ENCODE peak calls at places on chromosomes 12 and 14, in five cellular contexts. One of them, this sample, is unnamed.

GRCh38 chr12:54937929-54938328 is 46.6 kb downstream of the TESPA1 start:
- DNase-seq in PC-3: no peak
- DNase-seq in lower leg skin: no peak
- DNase-seq in AG09309: no peak
- DNase-seq in EH: no peak
- DNase-seq in this sample: no peak

GRCh38 chr14:99039316-99040041 is 232.5 kb downstream of the BCL11B start:
- DNase-seq in PC-3: no peak
- DNase-seq in lower leg skin: no peak
- DNase-seq in EH: no peak
- DNase-seq in AG09309: no peak
- DNase-seq in this sample: no peak

GRCh38 chr12:123389560-123390351 is 5.8 kb downstream of the KMT5A start:
- DNase-seq in EH: peak; percentile 51
- DNase-seq in PC-3: peak; percentile 60
- DNase-seq in AG09309: no peak
- DNase-seq in lower leg skin: no peak
- DNase-seq in this sample: no peak

GRCh38 chr14:102474934-102475333 is 34.6 kb downstream of the ANKRD9 start:
- DNase-seq in AG09309: no peak
- DNase-seq in EH: peak; percentile 57
- DNase-seq in lower leg skin: no peak
- DNase-seq in PC-3: no peak
- DNase-seq in this sample: no peak

GRCh38 chr12:54571166-54571856 is 17.1 kb downstream of the PPP1R1A start:
- DNase-seq in EH: no peak
- DNase-seq in AG09309: no peak
- DNase-seq in lower leg skin: no peak
- DNase-seq in PC-3: no peak
- DNase-seq in this sample: no peak

GRCh38 chr14:57889245-57889644 is 23.4 kb upstream of the SLC35F4 start:
- DNase-seq in PC-3: peak; percentile 94
- DNase-seq in lower leg skin: no peak
- DNase-seq in AG09309: peak; percentile 5
- DNase-seq in EH: peak; percentile 34
- DNase-seq in this sample: no peak

GRCh38 chr14:99907761-99908652 is 114.8 kb downstream of the EML1 start:
- DNase-seq in AG09309: no peak
- DNase-seq in PC-3: no peak
- DNase-seq in lower leg skin: no peak
- DNase-seq in EH: no peak
- DNase-seq in this sample: peak; percentile 76

GRCh38 chr12:128903231-128903630 is 50.0 kb downstream of the GLT1D1 start:
- DNase-seq in lower leg skin: no peak
- DNase-seq in EH: no peak
- DNase-seq in AG09309: no peak
- DNase-seq in PC-3: no peak
- DNase-seq in this sample: no peak

GRCh38 chr14:20606190-20606901 is 15.2 kb upstream of the RNASE12 start:
- DNase-seq in AG09309: no peak
- DNase-seq in EH: peak; percentile 43
- DNase-seq in PC-3: peak; percentile 72
- DNase-seq in lower leg skin: no peak
- DNase-seq in this sample: no peak

GRCh38 chr12:131785763-131786330 is 42.3 kb upstream of the MMP17 start:
- DNase-seq in PC-3: no peak
- DNase-seq in lower leg skin: no peak
- DNase-seq in AG09309: no peak
- DNase-seq in EH: no peak
- DNase-seq in this sample: no peak

GRCh38 chr12:48486679-48487078 is 4.4 kb downstream of the C12orf54 start:
- DNase-seq in PC-3: no peak
- DNase-seq in AG09309: no peak
- DNase-seq in EH: no peak
- DNase-seq in lower leg skin: no peak
- DNase-seq in this sample: no peak

GRCh38 chr14:101131451-101131916 is 228.0 kb upstream of the RTL1 start:
- DNase-seq in EH: no peak
- DNase-seq in lower leg skin: no peak
- DNase-seq in PC-3: no peak
- DNase-seq in AG09309: no peak
- DNase-seq in this sample: no peak

GRCh38 chr12:113274848-113275247 is 53.6 kb downstream of the TPCN1 start:
- DNase-seq in AG09309: no peak
- DNase-seq in lower leg skin: no peak
- DNase-seq in PC-3: no peak
- DNase-seq in EH: no peak
- DNase-seq in this sample: no peak

GRCh38 chr14:48853159-48853558 is 733.0 kb downstream of the RPS29 start:
- DNase-seq in AG09309: no peak
- DNase-seq in EH: no peak
- DNase-seq in lower leg skin: no peak
- DNase-seq in PC-3: no peak
- DNase-seq in this sample: no peak

GRCh38 chr12:16095531-16096110 is 181.9 kb downstream of the SLC15A5 start:
- DNase-seq in EH: no peak
- DNase-seq in lower leg skin: no peak
- DNase-seq in AG09309: no peak
- DNase-seq in PC-3: no peak
- DNase-seq in this sample: no peak

GRCh38 chr12:91133871-91134270 is 22.6 kb upstream of the LUM start:
- DNase-seq in lower leg skin: no peak
- DNase-seq in PC-3: no peak
- DNase-seq in EH: peak; percentile 94
- DNase-seq in AG09309: peak; percentile 83
- DNase-seq in this sample: no peak

GRCh38 chr12:13534645-13535398 is 338.3 kb downstream of the EMP1 start:
- DNase-seq in EH: peak; percentile 55
- DNase-seq in PC-3: peak; percentile 75
- DNase-seq in lower leg skin: peak; percentile 37
- DNase-seq in AG09309: no peak
- DNase-seq in this sample: peak; percentile 87